ENCODE peak calls at places on chromosome 16, in seven cellular contexts. A, C, T, L, R, S and G are unnamed samples.

GRCh38 chr16:66521951-66522771 is 27.8 kb downstream of the TK2 start:
- DNase-seq in C (no peak), S (no peak), R (peak; percentile 84), A (peak; percentile 54), L (no peak), T (peak; percentile 86), G (peak; percentile 86)

GRCh38 chr16:13883266-13883665 is 36.7 kb upstream of the ERCC4 start:
- DNase-seq in T (no peak), C (no peak), R (no peak), L (no peak), S (no peak), A (no peak), G (no peak)

GRCh38 chr16:85279874-85280545 is 167.7 kb upstream of the CIBAR2 start:
- DNase-seq in A (no peak), C (peak; percentile 28), T (no peak), S (no peak), L (no peak), R (peak; percentile 32), G (no peak)

GRCh38 chr16:70553645-70554044 is 30.0 kb downstream of the SF3B3 start:
- DNase-seq in R (no peak), C (no peak), L (no peak), T (no peak), S (no peak), A (no peak), G (no peak)

GRCh38 chr16:50024207-50024606 is 818 bp upstream of the CNEP1R1 start:
- DNase-seq in T (no peak), L (no peak), A (no peak), C (no peak), S (no peak), R (no peak), G (no peak)

GRCh38 chr16:49856741-49857330 is 924 bp upstream of the ZNF423 start:
- DNase-seq in R (peak; percentile 86), A (no peak), C (peak; percentile 76), T (peak; percentile 29), L (no peak), S (peak; percentile 84), G (no peak)

GRCh38 chr16:15592324-15592723 is 50.6 kb downstream of the MARF1 start:
- DNase-seq in R (peak; percentile 27), A (no peak), S (no peak), T (no peak), L (no peak), C (no peak), G (no peak)

GRCh38 chr16:31709181-31709580 is 164.4 kb upstream of the ZNF267 start:
- DNase-seq in S (no peak), R (no peak), C (no peak), A (no peak), T (no peak), L (no peak), G (no peak)

GRCh38 chr16:73166972-73167550 is 119.1 kb upstream of the ZFHX3 start:
- DNase-seq in A (no peak), R (no peak), T (no peak), C (no peak), L (no peak), S (no peak), G (no peak)

GRCh38 chr16:55443855-55444254 is 35.1 kb upstream of the MMP2 start:
- DNase-seq in R (no peak), L (no peak), T (no peak), A (no peak), C (no peak), S (no peak), G (no peak)

GRCh38 chr16:53865492-53865863 is 161.5 kb downstream of the FTO start:
- DNase-seq in T (no peak), R (no peak), S (peak; percentile 15), A (no peak), C (peak; percentile 48), L (no peak), G (no peak)

GRCh38 chr16:1442697-1443096 is 1.7 kb downstream of the CCDC154 start:
- DNase-seq in S (no peak), L (no peak), A (no peak), R (no peak), T (no peak), C (no peak), G (no peak)

GRCh38 chr16:89371386-89371785 is 119.0 kb downstream of the ANKRD11 start:
- DNase-seq in A (no peak), T (no peak), S (no peak), C (no peak), R (no peak), L (no peak), G (no peak)

GRCh38 chr16:53372942-53373871 is 61.1 kb upstream of the RBL2 start:
- DNase-seq in C (no peak), R (peak; percentile 76), T (peak; percentile 71), L (no peak), S (no peak), A (peak; percentile 52), G (no peak)

GRCh38 chr16:55294947-55295346 is 29.1 kb upstream of the IRX6 start:
- DNase-seq in C (no peak), R (no peak), A (no peak), S (no peak), T (no peak), L (no peak), G (no peak)

GRCh38 chr16:46996391-46996790 is 22.9 kb upstream of the DNAJA2 start:
- DNase-seq in C (no peak), T (peak; percentile 40), L (no peak), S (no peak), A (no peak), R (no peak), G (no peak)

GRCh38 chr16:19991614-19992013 is 82.1 kb downstream of the GPR139 start:
- DNase-seq in L (peak; percentile 33), S (no peak), A (no peak), C (no peak), T (no peak), R (no peak), G (no peak)

GRCh38 chr16:49378238-49378637 is 4.6 kb downstream of the C16orf78 start:
- DNase-seq in L (no peak), C (no peak), R (no peak), A (no peak), S (no peak), T (no peak), G (no peak)